ENCODE peak calls at places on chromosomes 13 and 19, in seven cellular contexts. M is kidney, H is heart right ventricle, E is tibial nerve, A is psoas muscle, K is transverse colon, Z is stomach. C is an unnamed sample. For H3K4me1, the result is how much of the 10 kb centered on the place peaks cover.

GRCh38 chr13:76350399-76350798 is 535.8 kb downstream of the KCTD12 start:
- DNase-seq in M (no peak), H (no peak), E (no peak), A (no peak), K (no peak), Z (peak), C (no peak)

GRCh38 chr13:113742000-113742441 is 17.0 kb upstream of the TMEM255B start:
- DNase-seq in M (peak), H (no peak), E (no peak), A (peak), K (peak), Z (peak), C (peak)

GRCh38 chr19:8192227-8192820 is 16.8 kb upstream of the CERS4 start:
- DNase-seq in M (no peak), H (no peak), E (no peak), A (no peak), K (no peak), Z (no peak), C (no peak)

GRCh38 chr19:5057860-5058259 is 88.9 kb downstream of the KDM4B start:
- DNase-seq in M (no peak), H (no peak), E (no peak), A (no peak), K (no peak), Z (no peak), C (no peak)

GRCh38 chr13:31775148-31775547 is 35.8 kb downstream of the RXFP2 start:
- DNase-seq in M (no peak), H (no peak), E (no peak), A (no peak), K (no peak), Z (no peak), C (no peak)

GRCh38 chr19:10044390-10044789 is 31.1 kb downstream of the RDH8 start:
- DNase-seq in M (no peak), H (no peak), E (no peak), A (no peak), K (no peak), Z (no peak), C (no peak)

GRCh38 chr13:99062593-99062992 is 84.7 kb upstream of the DOCK9 start:
- DNase-seq in M (peak), H (peak), E (no peak), A (peak), K (no peak), Z (no peak), C (no peak)

GRCh38 chr13:109971006-109971744 is 184.8 kb upstream of the IRS2 start:
- DNase-seq in M (no peak), H (no peak), E (no peak), A (no peak), K (no peak), Z (no peak), C (no peak)

GRCh38 chr13:112783135-112783945 is 93.5 kb downstream of the ATP11A start:
- DNase-seq in M (no peak), H (no peak), E (no peak), A (no peak), K (no peak), Z (peak), C (no peak)

GRCh38 chr19:13699786-13700185 is 64.5 kb upstream of the MRI1 start:
- DNase-seq in M (no peak), H (no peak), E (no peak), A (no peak), K (no peak), Z (no peak), C (no peak)

GRCh38 chr19:3995619-3996018 is 10.4 kb upstream of the EEF2 start:
- DNase-seq in M (no peak), H (no peak), E (no peak), A (no peak), K (no peak), Z (no peak), C (no peak)

GRCh38 chr19:1169921-1170885 is 3.9 kb downstream of the SBNO2 start:
- DNase-seq in M (peak), H (no peak), E (no peak), A (peak), K (peak), Z (peak), C (peak)

GRCh38 chr13:111210945-111211469 is 95.9 kb downstream of the ARHGEF7 start:
- DNase-seq in M (no peak), H (no peak), E (no peak), A (no peak), K (no peak), Z (no peak), C (no peak)

GRCh38 chr13:110915874-110916670 is 1.2 kb upstream of the ANKRD10 start:
- DNase-seq in M (no peak), H (no peak), E (no peak), A (no peak), K (no peak), Z (no peak), C (no peak)

GRCh38 chr19:16922949-16923348 is 34.1 kb downstream of the F2RL3 start:
- DNase-seq in M (peak), H (no peak), E (no peak), A (no peak), K (no peak), Z (no peak), C (no peak)

GRCh38 chr19:52695996-52696395 is 38.8 kb downstream of the ZNF611 start:
- DNase-seq in M (no peak), H (no peak), E (no peak), A (no peak), K (no peak), Z (no peak), C (no peak)

GRCh38 chr13:39415403-39415802 is 187.6 kb downstream of the LHFPL6 start:
- DNase-seq in M (no peak), H (peak), E (no peak), A (peak), K (no peak), Z (no peak), C (peak)

GRCh38 chr19:1205114-1206062 is at the start of gene STK11:
- DNase-seq in M (peak), H (peak), E (peak), A (peak), K (peak), Z (peak), C (peak)

GRCh38 chr19:33879818-33880575 is 83.3 kb downstream of the KCTD15 start:
- DNase-seq in M (peak), H (peak), E (no peak), A (no peak), K (no peak), Z (no peak), C (peak)

GRCh38 chr19:38842439-38843174 is 7.2 kb downstream of the HNRNPL start:
- DNase-seq in M (no peak), H (no peak), E (no peak), A (no peak), K (peak), Z (no peak), C (no peak)

GRCh38 chr19:38845374-38846024 is 4.3 kb downstream of the HNRNPL start:
- DNase-seq in M (peak), H (no peak), E (no peak), A (no peak), K (no peak), Z (no peak), C (no peak)

GRCh38 chr19:38846097-38846496 is 3.7 kb downstream of the HNRNPL start:
- DNase-seq in M (peak), H (no peak), E (no peak), A (no peak), K (no peak), Z (no peak), C (no peak)

GRCh38 chr19:38843175-38843758 is 6.5 kb downstream of the HNRNPL start:
- DNase-seq in M (no peak), H (no peak), E (no peak), A (no peak), K (no peak), Z (no peak), C (no peak)

DNA sequence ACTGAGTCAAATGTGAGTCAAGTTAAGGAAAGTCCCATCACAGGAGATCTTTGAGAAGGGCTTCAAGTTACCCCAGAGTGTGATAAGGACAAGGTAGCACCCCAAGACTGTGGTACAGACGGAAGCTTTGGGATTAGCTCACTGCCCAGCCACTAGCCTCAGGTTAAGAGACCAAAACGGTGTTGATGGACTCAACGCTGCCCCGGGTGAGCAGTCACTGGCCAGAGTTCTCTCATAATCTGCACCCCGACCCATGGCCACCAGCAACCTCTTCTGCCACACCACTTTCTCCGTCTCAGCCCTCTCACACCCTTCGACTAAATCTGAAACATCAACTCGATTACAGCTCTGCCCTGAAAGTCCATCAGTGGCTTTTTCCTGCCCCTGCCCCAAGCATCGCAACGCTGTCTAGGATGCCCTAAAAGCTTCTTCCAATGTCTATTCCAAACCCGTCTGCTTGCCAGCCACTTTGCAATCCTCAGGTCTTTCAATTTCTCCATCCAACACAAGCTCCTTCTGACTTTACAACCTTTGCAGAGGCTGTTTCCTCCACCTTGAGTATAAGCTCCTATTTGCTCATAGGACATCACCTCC is 5.6 kb downstream of the HNRNPL start:
- DNase-seq in M (no peak), H (no peak), E (no peak), A (no peak), K (no peak), Z (no peak), C (no peak)
- H3K4me1 ChIP-seq in M (under half), H (half or more), E (under half), A (half or more), K (under half), Z (half or more), C (under half)

GRCh38 chr13:41315466-41316047 is 4.5 kb downstream of the NAA16 start:
- DNase-seq in M (no peak), H (no peak), E (no peak), A (no peak), K (no peak), Z (no peak), C (no peak)

GRCh38 chr13:41311607-41312500 is 787 bp downstream of the NAA16 start:
- DNase-seq in M (peak), H (peak), E (no peak), A (peak), K (peak), Z (peak), C (peak)

GRCh38 chr13:41313117-41313516 is 2.0 kb downstream of the NAA16 start:
- DNase-seq in M (no peak), H (no peak), E (no peak), A (no peak), K (no peak), Z (no peak), C (no peak)

GRCh38 chr13:41310963-41311606 is at the start of gene NAA16:
- DNase-seq in M (peak), H (peak), E (peak), A (peak), K (peak), Z (peak), C (peak)

DNA sequence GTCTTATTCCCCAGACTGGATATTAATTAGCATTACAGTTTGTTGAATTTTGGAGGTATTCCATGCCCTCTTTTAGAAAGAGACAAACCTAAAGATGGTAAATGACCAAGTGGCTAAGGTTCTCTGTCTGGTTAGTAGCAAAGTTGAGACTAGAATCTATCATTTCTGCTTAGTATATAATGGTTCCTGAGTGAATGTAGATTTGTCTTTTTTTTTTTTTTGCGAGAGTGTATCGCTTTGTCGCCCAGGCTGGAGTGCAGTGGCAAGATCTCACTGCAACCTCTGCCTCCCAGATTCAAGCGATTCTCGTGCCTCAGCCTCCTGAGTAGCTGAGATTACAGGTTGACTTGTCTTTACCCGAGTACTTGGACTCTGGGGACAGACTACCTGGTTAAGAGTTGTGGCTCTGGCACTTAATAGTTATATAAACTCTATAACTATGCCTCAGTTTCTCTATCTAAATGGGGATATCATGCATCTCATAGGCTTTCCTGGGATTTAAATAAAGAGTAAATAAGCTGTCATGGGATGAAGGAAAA is 2.7 kb downstream of the NAA16 start:
- DNase-seq in M (no peak), H (no peak), E (no peak), A (no peak), K (no peak), Z (no peak), C (no peak)
- H3K4me3 ChIP-seq in M (no peak), H (peak), E (no peak), A (peak), K (peak), Z (peak), C (peak)

DNA sequence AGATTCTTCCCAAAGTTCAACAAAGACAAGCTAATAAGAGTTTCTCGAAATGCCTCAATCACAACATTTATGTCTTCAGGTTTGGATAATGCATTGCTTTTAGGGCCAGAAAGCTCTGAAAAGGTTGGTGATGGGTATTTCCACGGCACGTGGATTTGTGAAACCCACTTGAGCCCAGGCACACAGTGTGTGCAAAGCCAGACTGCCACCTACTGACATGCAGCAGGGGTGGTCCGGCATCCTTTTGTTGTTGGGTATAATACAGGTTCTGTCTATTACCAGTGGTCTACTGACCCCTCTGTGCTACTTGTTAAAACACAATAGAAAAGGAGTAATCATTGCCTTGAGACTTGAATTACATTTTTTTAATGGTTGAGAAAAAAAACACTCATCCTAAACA is 225.6 kb downstream of the RAP2A start:
- DNase-seq in M (no peak), H (peak), E (no peak), A (no peak), K (no peak), Z (no peak), C (no peak)
- TF ChIP-seq CTCF in M (peak), H (peak), E (peak), A (peak), K (no peak), Z (no peak), C (no peak)

GRCh38 chr19:38687837-38688378 is 40.5 kb downstream of the ACTN4 start:
- DNase-seq in M (no peak), H (no peak), E (no peak), A (no peak), K (no peak), Z (no peak), C (no peak)
- H3K4me1 ChIP-seq in M (half or more), H (half or more), E (half or more), A (half or more), K (half or more), Z (half or more), C (half or more)

GRCh38 chr19:6738726-6739389 is 622 bp upstream of the TRIP10 start:
- DNase-seq in M (peak), H (peak), E (no peak), A (peak), K (peak), Z (peak), C (peak)

GRCh38 chr19:6740589-6741348 is 1.3 kb downstream of the TRIP10 start:
- DNase-seq in M (peak), H (peak), E (no peak), A (peak), K (peak), Z (peak), C (peak)

GRCh38 chr19:6737873-6738725 is 719 bp upstream of the GPR108 start:
- DNase-seq in M (peak), H (peak), E (peak), A (peak), K (peak), Z (peak), C (peak)

GRCh38 chr19:6739884-6740588 is 556 bp downstream of the TRIP10 start:
- DNase-seq in M (no peak), H (peak), E (no peak), A (peak), K (peak), Z (peak), C (peak)

DNA sequence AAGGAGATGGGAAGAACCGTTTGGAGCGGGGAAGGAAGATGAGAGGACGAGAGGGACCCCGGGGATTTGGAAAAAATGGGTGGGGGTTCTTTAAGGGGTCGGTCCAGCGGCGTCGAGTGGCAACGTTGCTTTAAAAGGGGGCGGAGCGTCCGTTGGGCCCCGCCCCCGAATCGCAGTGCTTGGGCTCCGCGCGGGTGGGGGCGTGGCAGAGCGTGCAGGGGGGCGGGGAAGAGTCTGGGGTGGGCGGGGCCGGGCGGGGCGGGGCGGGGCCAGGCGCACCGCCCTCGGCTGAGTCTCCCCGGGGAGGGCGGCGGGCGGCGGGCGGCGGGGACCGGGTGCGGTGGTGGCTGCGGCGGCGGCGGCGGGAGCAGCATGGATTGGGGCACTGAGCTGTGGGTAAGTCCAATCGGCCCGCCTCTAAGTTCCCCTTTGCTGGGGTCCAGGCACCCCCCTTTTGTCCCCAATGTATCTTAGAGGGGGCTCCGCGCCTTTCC is at the start of gene TRIP10:
- DNase-seq in M (peak), H (peak), E (peak), A (peak), K (peak), Z (peak), C (peak)
- H3K4me3 ChIP-seq in M (peak), H (peak), E (peak), A (peak), K (peak), Z (peak), C (peak)

GRCh38 chr13:101942535-101943157 is 459.2 kb downstream of the FGF14 start:
- DNase-seq in M (no peak), H (no peak), E (no peak), A (no peak), K (no peak), Z (no peak), C (no peak)
- TF ChIP-seq CTCF in M (no peak), H (peak), E (no peak), A (peak), K (no peak), Z (no peak), C (no peak)